ENCODE peak calls at places on chromosome 20, in eight cellular contexts. One of them, this sample, is unnamed.

GRCh38 chr20:33474097-33474846 is 15.6 kb upstream of the CBFA2T2 start:
- DNase-seq in NCI-H1436 treated with DMSO at 0.1 percent for 48 hours: no peak
- DNase-seq in left cardiac atrium: no peak
- DNase-seq in activated T-cell treated with anti-CD3 and anti-CD28 coated beads for 1 hour: no peak
- DNase-seq in stimulated activated CD8-positive, alpha-beta memory T cell treated with anti-CD3 and anti-CD28 coated beads, Interleukin-12 subunit alpha, Interleukin-12 subunit beta, amount 100 ng/mL, for 4 hours: no peak
- DNase-seq in NCI-H146: no peak
- DNase-seq in sciatic nerve: no peak
- DNase-seq in PC-3: no peak
- DNase-seq in this sample: no peak

GRCh38 chr20:58752565-58752964 is 60.0 kb downstream of the NPEPL1 start:
- DNase-seq in NCI-H1436 treated with DMSO at 0.1 percent for 48 hours: no peak
- DNase-seq in left cardiac atrium: no peak
- DNase-seq in activated T-cell treated with anti-CD3 and anti-CD28 coated beads for 1 hour: no peak
- DNase-seq in stimulated activated CD8-positive, alpha-beta memory T cell treated with anti-CD3 and anti-CD28 coated beads, Interleukin-12 subunit alpha, Interleukin-12 subunit beta, amount 100 ng/mL, for 4 hours: no peak
- DNase-seq in NCI-H146: no peak
- DNase-seq in sciatic nerve: no peak
- DNase-seq in PC-3: no peak
- DNase-seq in this sample: no peak

GRCh38 chr20:41005361-41005729 is 23.3 kb upstream of the TOP1 start:
- DNase-seq in NCI-H1436 treated with DMSO at 0.1 percent for 48 hours: no peak
- DNase-seq in left cardiac atrium: peak
- DNase-seq in activated T-cell treated with anti-CD3 and anti-CD28 coated beads for 1 hour: no peak
- DNase-seq in stimulated activated CD8-positive, alpha-beta memory T cell treated with anti-CD3 and anti-CD28 coated beads, Interleukin-12 subunit alpha, Interleukin-12 subunit beta, amount 100 ng/mL, for 4 hours: no peak
- DNase-seq in NCI-H146: no peak
- DNase-seq in sciatic nerve: peak
- DNase-seq in PC-3: peak
- DNase-seq in this sample: peak

GRCh38 chr20:51345601-51346101 is 196.9 kb downstream of the NFATC2 start:
- DNase-seq in NCI-H1436 treated with DMSO at 0.1 percent for 48 hours: no peak
- DNase-seq in left cardiac atrium: peak
- DNase-seq in activated T-cell treated with anti-CD3 and anti-CD28 coated beads for 1 hour: no peak
- DNase-seq in stimulated activated CD8-positive, alpha-beta memory T cell treated with anti-CD3 and anti-CD28 coated beads, Interleukin-12 subunit alpha, Interleukin-12 subunit beta, amount 100 ng/mL, for 4 hours: no peak
- DNase-seq in NCI-H146: no peak
- DNase-seq in sciatic nerve: no peak
- DNase-seq in PC-3: peak
- DNase-seq in this sample: peak

GRCh38 chr20:36030143-36030542 is 61.8 kb downstream of the CNBD2 start:
- DNase-seq in NCI-H1436 treated with DMSO at 0.1 percent for 48 hours: no peak
- DNase-seq in left cardiac atrium: peak
- DNase-seq in activated T-cell treated with anti-CD3 and anti-CD28 coated beads for 1 hour: no peak
- DNase-seq in stimulated activated CD8-positive, alpha-beta memory T cell treated with anti-CD3 and anti-CD28 coated beads, Interleukin-12 subunit alpha, Interleukin-12 subunit beta, amount 100 ng/mL, for 4 hours: no peak
- DNase-seq in NCI-H146: no peak
- DNase-seq in sciatic nerve: peak
- DNase-seq in PC-3: no peak
- DNase-seq in this sample: no peak

GRCh38 chr20:47274449-47275108 is 81.9 kb downstream of the ZMYND8 start:
- DNase-seq in NCI-H1436 treated with DMSO at 0.1 percent for 48 hours: no peak
- DNase-seq in left cardiac atrium: no peak
- DNase-seq in activated T-cell treated with anti-CD3 and anti-CD28 coated beads for 1 hour: no peak
- DNase-seq in stimulated activated CD8-positive, alpha-beta memory T cell treated with anti-CD3 and anti-CD28 coated beads, Interleukin-12 subunit alpha, Interleukin-12 subunit beta, amount 100 ng/mL, for 4 hours: no peak
- DNase-seq in NCI-H146: no peak
- DNase-seq in sciatic nerve: peak
- DNase-seq in PC-3: peak
- DNase-seq in this sample: peak

GRCh38 chr20:8723296-8723695 is 345.6 kb upstream of the PLCB4 start:
- DNase-seq in NCI-H1436 treated with DMSO at 0.1 percent for 48 hours: no peak
- DNase-seq in left cardiac atrium: no peak
- DNase-seq in activated T-cell treated with anti-CD3 and anti-CD28 coated beads for 1 hour: no peak
- DNase-seq in stimulated activated CD8-positive, alpha-beta memory T cell treated with anti-CD3 and anti-CD28 coated beads, Interleukin-12 subunit alpha, Interleukin-12 subunit beta, amount 100 ng/mL, for 4 hours: no peak
- DNase-seq in NCI-H146: no peak
- DNase-seq in sciatic nerve: no peak
- DNase-seq in PC-3: no peak
- DNase-seq in this sample: no peak

GRCh38 chr20:62652051-62652893 is 10.0 kb downstream of the SLCO4A1 start:
- DNase-seq in NCI-H1436 treated with DMSO at 0.1 percent for 48 hours: no peak
- DNase-seq in left cardiac atrium: peak
- DNase-seq in activated T-cell treated with anti-CD3 and anti-CD28 coated beads for 1 hour: peak
- DNase-seq in stimulated activated CD8-positive, alpha-beta memory T cell treated with anti-CD3 and anti-CD28 coated beads, Interleukin-12 subunit alpha, Interleukin-12 subunit beta, amount 100 ng/mL, for 4 hours: peak
- DNase-seq in NCI-H146: no peak
- DNase-seq in sciatic nerve: peak
- DNase-seq in PC-3: peak
- DNase-seq in this sample: peak

GRCh38 chr20:10647471-10647870 is 26.3 kb downstream of the JAG1 start:
- DNase-seq in NCI-H1436 treated with DMSO at 0.1 percent for 48 hours: no peak
- DNase-seq in left cardiac atrium: no peak
- DNase-seq in activated T-cell treated with anti-CD3 and anti-CD28 coated beads for 1 hour: no peak
- DNase-seq in stimulated activated CD8-positive, alpha-beta memory T cell treated with anti-CD3 and anti-CD28 coated beads, Interleukin-12 subunit alpha, Interleukin-12 subunit beta, amount 100 ng/mL, for 4 hours: no peak
- DNase-seq in NCI-H146: no peak
- DNase-seq in sciatic nerve: peak
- DNase-seq in PC-3: peak
- DNase-seq in this sample: peak

GRCh38 chr20:37901667-37902503 is 1.0 kb upstream of the VSTM2L start:
- DNase-seq in NCI-H1436 treated with DMSO at 0.1 percent for 48 hours: no peak
- DNase-seq in left cardiac atrium: no peak
- DNase-seq in activated T-cell treated with anti-CD3 and anti-CD28 coated beads for 1 hour: no peak
- DNase-seq in stimulated activated CD8-positive, alpha-beta memory T cell treated with anti-CD3 and anti-CD28 coated beads, Interleukin-12 subunit alpha, Interleukin-12 subunit beta, amount 100 ng/mL, for 4 hours: no peak
- DNase-seq in NCI-H146: peak
- DNase-seq in sciatic nerve: no peak
- DNase-seq in PC-3: peak
- DNase-seq in this sample: peak

This sample was measured in AG08395.